ENCODE peak calls at places on chromosomes 3 and 15, in five cellular contexts. V is keratinocyte, Q is psoas muscle, F is spleen, D is cardiac muscle cell. G is an unnamed sample.

GRCh38 chr15:41809526-41810220 is 18.2 kb upstream of the JMJD7 start:
- DNase-seq in V (no peak), Q (no peak), F (no peak), D (no peak), G (no peak)

GRCh38 chr3:132347811-132348210 is 30.6 kb downstream of the ACP3 start:
- DNase-seq in V (no peak), Q (no peak), F (no peak), D (no peak), G (no peak)

GRCh38 chr3:159941043-159941994 is 47.3 kb upstream of the IL12A start:
- DNase-seq in V (no peak), Q (no peak), F (no peak), D (no peak), G (no peak)

GRCh38 chr3:4734454-4734853 is 241.3 kb downstream of the ITPR1 start:
- DNase-seq in V (no peak), Q (no peak), F (no peak), D (no peak), G (no peak)

GRCh38 chr3:146682176-146682575 is 77.0 kb upstream of the PLSCR5 start:
- DNase-seq in V (no peak), Q (no peak), F (no peak), D (no peak), G (no peak)

GRCh38 chr3:129942296-129942695 is 32.2 kb upstream of the TRH start:
- DNase-seq in V (no peak), Q (peak), F (peak), D (peak), G (peak)

GRCh38 chr3:114741066-114741465 is 406.0 kb downstream of the ZBTB20 start:
- DNase-seq in V (no peak), Q (no peak), F (no peak), D (no peak), G (no peak)

GRCh38 chr15:63018639-63019038 is 23.9 kb upstream of the TPM1 start:
- DNase-seq in V (no peak), Q (no peak), F (no peak), D (no peak), G (no peak)

GRCh38 chr15:86183765-86184491 is 104.3 kb downstream of the AGBL1 start:
- DNase-seq in V (no peak), Q (peak), F (no peak), D (no peak), G (no peak)

GRCh38 chr3:143002083-143002712 is 828 bp downstream of the U2SURP start:
- DNase-seq in V (no peak), Q (no peak), F (no peak), D (no peak), G (peak)

GRCh38 chr3:65181397-65181871 is 493.6 kb upstream of the ADAMTS9 start:
- DNase-seq in V (no peak), Q (peak), F (no peak), D (no peak), G (no peak)

GRCh38 chr3:113051222-113051804 is 60.5 kb downstream of the GTPBP8 start:
- DNase-seq in V (peak), Q (peak), F (peak), D (peak), G (peak)

GRCh38 chr3:12716605-12717121 is 42.4 kb downstream of the TMEM40 start:
- DNase-seq in V (no peak), Q (no peak), F (no peak), D (no peak), G (no peak)

GRCh38 chr3:65619391-65620298 is 419.1 kb downstream of the MAGI1 start:
- DNase-seq in V (no peak), Q (no peak), F (no peak), D (no peak), G (peak)

GRCh38 chr15:34754674-34755418 is at the start of gene GJD2:
- DNase-seq in V (no peak), Q (no peak), F (no peak), D (peak), G (peak)

GRCh38 chr3:150362515-150363302 is 45.4 kb upstream of the TSC22D2 start:
- DNase-seq in V (peak), Q (no peak), F (no peak), D (no peak), G (no peak)

GRCh38 chr15:89576417-89576773 is 1.1 kb downstream of the TICRR start:
- DNase-seq in V (no peak), Q (no peak), F (no peak), D (no peak), G (no peak)

GRCh38 chr15:25525741-25526140 is 86.9 kb upstream of the UBE3A start:
- DNase-seq in V (no peak), Q (no peak), F (no peak), D (no peak), G (no peak)

GRCh38 chr3:4139462-4140140 is 163.6 kb upstream of the SETMAR start:
- DNase-seq in V (no peak), Q (no peak), F (no peak), D (no peak), G (no peak)

GRCh38 chr15:88849376-88850122 is 45.8 kb downstream of the HAPLN3 start:
- DNase-seq in V (no peak), Q (no peak), F (no peak), D (peak), G (no peak)

GRCh38 chr3:177197934-177198484 is 727 bp upstream of the TBL1XR1 start:
- DNase-seq in V (no peak), Q (no peak), F (no peak), D (no peak), G (no peak)

GRCh38 chr3:8371085-8371551 is 130.5 kb upstream of the LMCD1 start:
- DNase-seq in V (no peak), Q (no peak), F (no peak), D (no peak), G (no peak)

GRCh38 chr3:114878119-114878839 is 268.8 kb downstream of the ZBTB20 start:
- DNase-seq in V (no peak), Q (no peak), F (no peak), D (no peak), G (peak)

GRCh38 chr3:40920041-40920440 is 279.3 kb upstream of the CTNNB1 start:
- DNase-seq in V (no peak), Q (no peak), F (no peak), D (no peak), G (peak)

GRCh38 chr3:30904986-30905385 is 10.5 kb upstream of the GADL1 start:
- DNase-seq in V (no peak), Q (no peak), F (no peak), D (no peak), G (no peak)

GRCh38 chr3:33645060-33645841 is 72.8 kb downstream of the CLASP2 start:
- DNase-seq in V (no peak), Q (no peak), F (no peak), D (peak), G (peak)

GRCh38 chr15:65612616-65612946 is 1.6 kb upstream of the INTS14 start:
- DNase-seq in V (no peak), Q (no peak), F (no peak), D (no peak), G (no peak)

GRCh38 chr15:69793783-69794451 is 303.8 kb downstream of the TLE3 start:
- DNase-seq in V (no peak), Q (no peak), F (peak), D (no peak), G (no peak)

GRCh38 chr15:42750306-42750705 is 13.4 kb upstream of the CDAN1 start:
- DNase-seq in V (no peak), Q (no peak), F (no peak), D (no peak), G (no peak)

GRCh38 chr3:59780209-59780608 is 730.4 kb upstream of the CFAP20DC start:
- DNase-seq in V (no peak), Q (no peak), F (no peak), D (no peak), G (no peak)

GRCh38 chr3:115100172-115100571 is 46.9 kb downstream of the ZBTB20 start:
- DNase-seq in V (no peak), Q (no peak), F (no peak), D (peak), G (peak)

GRCh38 chr3:134236505-134236904 is 14.2 kb downstream of the RYK start:
- DNase-seq in V (no peak), Q (no peak), F (no peak), D (no peak), G (no peak)
- H3K27ac ChIP-seq in V (no peak), Q (no peak), F (peak), D (no peak), G (no peak)

DNA sequence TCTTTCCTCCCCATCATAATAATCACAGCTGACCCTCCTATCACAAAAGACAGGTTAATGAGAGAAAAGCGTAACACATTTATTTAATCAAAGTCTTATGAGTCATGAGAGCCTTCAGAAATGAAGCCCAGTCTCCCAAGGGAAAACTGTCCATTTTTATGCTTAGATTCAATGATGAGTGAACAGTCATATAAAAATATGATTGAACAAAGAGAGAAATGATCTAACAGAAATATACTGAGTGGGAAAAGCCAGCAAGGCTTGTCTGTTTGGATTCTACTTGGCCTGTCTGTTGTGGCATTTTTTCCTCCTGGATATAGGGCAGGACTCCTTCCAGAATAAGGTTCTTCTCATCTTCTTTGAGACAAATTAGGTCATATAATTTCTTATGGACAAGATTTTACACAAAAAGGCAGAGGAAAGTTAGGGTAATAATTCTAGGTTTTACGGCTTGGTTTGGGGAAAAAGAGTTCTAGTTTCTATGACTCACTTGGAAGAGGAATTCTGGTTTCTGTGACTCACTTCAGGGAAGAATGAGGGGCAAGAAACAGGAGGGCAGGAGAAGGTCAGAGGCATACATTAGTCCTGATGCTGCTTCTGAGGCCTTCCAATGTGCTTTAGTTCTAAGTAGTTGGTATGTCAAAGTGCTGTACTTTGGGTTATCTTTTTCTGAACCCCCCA is 534.2 kb downstream of the ZIC1 start:
- DNase-seq in V (no peak), Q (no peak), F (no peak), D (no peak), G (no peak)
- H3K4me3 ChIP-seq in V (no peak), Q (no peak), F (no peak), D (no peak), G (no peak)

GRCh38 chr3:71725279-71725991 is at the start of gene EIF4E3:
- DNase-seq in V (no peak), Q (peak), F (peak), D (peak), G (peak)
- H3K27ac ChIP-seq in V (no peak), Q (peak), F (peak), D (peak), G (no peak)

GRCh38 chr3:140948460-140949249 is 7.0 kb downstream of the SLC25A36 start:
- DNase-seq in V (no peak), Q (no peak), F (no peak), D (no peak), G (no peak)

GRCh38 chr3:140954576-140954975 is 12.9 kb downstream of the SLC25A36 start:
- DNase-seq in V (no peak), Q (no peak), F (no peak), D (no peak), G (no peak)

GRCh38 chr3:140953028-140953960 is 11.7 kb downstream of the SLC25A36 start:
- DNase-seq in V (no peak), Q (no peak), F (no peak), D (no peak), G (no peak)

GRCh38 chr3:140955645-140956044 is 14.0 kb downstream of the SLC25A36 start:
- DNase-seq in V (no peak), Q (no peak), F (no peak), D (no peak), G (no peak)

DNA sequence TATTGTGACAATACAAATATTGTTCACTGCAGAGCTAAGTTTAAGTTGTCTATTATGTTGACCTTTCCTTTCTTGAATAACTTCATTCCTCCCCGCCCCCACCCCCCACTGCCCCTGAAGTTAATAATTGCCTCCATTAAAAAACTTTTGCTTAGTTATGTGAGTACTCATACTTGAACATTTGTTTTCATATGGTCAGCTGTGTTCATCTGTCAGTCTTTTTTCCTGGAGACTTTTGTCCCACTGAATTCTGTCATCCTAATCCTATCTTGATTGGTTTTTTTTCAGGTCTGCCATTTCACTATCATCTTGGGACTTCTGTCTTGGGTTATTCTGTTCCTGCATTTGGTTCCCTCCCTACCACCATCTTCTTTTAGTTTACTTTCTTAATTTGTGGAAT is 8.5 kb downstream of the SLC25A36 start:
- DNase-seq in V (no peak), Q (no peak), F (no peak), D (no peak), G (no peak)
- H3K4me3 ChIP-seq in V (no peak), Q (no peak), F (no peak), D (no peak), G (no peak)

GRCh38 chr3:193851941-193852674 is 259.1 kb downstream of the OPA1 start:
- DNase-seq in V (no peak), Q (no peak), F (no peak), D (no peak), G (peak)
- H3K27ac ChIP-seq in V (no peak), Q (no peak), F (peak), D (no peak), G (no peak)

DNA sequence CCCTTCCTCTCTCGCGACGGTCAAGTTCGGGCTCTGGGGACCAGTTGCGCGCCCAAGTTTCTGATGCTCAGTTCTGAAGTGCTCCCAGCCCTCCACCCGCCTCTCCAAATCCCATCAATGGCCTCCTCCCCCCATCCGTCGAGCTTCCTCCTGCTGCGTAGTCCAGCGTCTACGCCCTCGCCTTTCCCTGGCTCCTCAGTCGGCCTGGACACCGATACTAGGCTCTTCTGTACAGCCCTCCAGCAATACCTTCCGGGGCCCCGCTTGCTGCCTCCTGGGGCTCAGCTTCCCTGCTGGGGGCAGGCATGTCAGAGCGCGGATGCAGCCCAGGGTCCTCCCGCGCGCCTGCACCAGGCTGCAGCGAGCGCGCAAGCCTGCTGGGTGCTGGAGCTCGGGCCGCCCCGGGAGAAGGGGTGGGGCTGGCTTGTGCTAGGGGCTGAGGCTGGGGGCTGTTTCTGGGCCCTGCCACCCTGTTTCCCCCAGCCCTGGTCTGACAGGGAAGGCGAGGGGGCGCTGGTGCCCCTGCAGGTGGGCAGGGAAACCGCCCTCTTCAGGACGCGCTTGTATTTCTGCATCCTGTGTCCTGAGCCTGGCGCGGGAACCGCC is 353.3 kb upstream of the SUCLG2 start:
- DNase-seq in V (no peak), Q (peak), F (no peak), D (peak), G (peak)
- H3K4me3 ChIP-seq in V (no peak), Q (peak), F (peak), D (peak), G (peak)

GRCh38 chr3:72155391-72156064 is 370.6 kb upstream of the PROK2 start:
- DNase-seq in V (no peak), Q (peak), F (no peak), D (no peak), G (no peak)

GRCh38 chr3:72153477-72154314 is 368.7 kb upstream of the PROK2 start:
- DNase-seq in V (no peak), Q (no peak), F (no peak), D (no peak), G (no peak)

GRCh38 chr3:72152551-72153476 is 367.9 kb upstream of the PROK2 start:
- DNase-seq in V (no peak), Q (peak), F (no peak), D (no peak), G (no peak)

GRCh38 chr3:72151465-72152238 is 366.7 kb upstream of the PROK2 start:
- DNase-seq in V (no peak), Q (no peak), F (no peak), D (no peak), G (no peak)

DNA sequence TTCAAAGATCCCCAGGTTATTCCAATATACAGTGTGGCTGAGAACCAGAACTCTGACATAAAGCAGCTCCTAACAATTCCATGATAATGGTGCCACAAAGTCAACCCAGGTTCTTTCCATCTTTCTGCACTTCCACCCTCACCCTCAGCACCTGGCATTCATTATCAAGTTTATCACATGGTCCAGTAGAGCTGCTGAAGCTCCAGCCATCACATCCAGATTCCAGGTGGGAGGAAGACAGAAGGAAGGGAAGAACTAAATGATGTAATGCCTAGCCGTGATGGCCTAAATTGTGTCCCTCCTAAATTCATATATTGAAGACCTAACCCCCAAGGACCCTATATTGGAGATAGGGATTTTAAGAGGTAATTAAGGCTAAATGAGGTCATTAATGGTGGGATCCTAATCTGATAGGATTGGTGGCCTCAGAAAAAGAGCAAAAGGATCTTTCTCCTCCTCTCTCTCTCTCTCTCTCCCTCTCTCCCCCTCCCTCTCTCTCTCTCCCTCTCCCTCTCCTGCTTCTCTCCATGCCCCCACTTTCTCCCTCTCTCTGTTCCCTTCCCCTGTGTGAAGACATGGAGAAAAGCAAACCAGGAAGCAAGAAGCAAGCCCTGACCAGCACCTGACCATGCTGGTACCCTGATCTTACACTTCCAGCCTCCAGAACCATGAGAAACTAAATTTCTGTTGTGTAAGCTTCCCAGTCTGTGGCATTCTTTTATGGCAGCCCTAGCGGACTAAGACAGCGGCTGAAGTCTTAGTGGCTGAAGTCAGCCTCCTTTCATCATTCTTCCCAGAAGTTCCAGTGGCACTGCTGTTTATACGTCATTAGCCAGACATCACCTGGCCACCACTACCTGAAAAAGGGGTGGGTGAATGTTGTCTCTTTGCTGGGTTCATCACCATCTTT is 369.7 kb upstream of the PROK2 start:
- DNase-seq in V (no peak), Q (no peak), F (no peak), D (no peak), G (no peak)
- H3K27ac ChIP-seq in V (no peak), Q (no peak), F (peak), D (no peak), G (no peak)

GRCh38 chr3:48475188-48475587 is 28.7 kb downstream of the ATRIP start:
- DNase-seq in V (no peak), Q (no peak), F (peak), D (no peak), G (peak)

GRCh38 chr3:48476426-48477053 is 27.4 kb downstream of the SHISA5 start:
- DNase-seq in V (no peak), Q (no peak), F (peak), D (no peak), G (no peak)

GRCh38 chr3:48474619-48475018 is 28.1 kb downstream of the ATRIP start:
- DNase-seq in V (no peak), Q (no peak), F (peak), D (no peak), G (peak)

GRCh38 chr3:48477959-48478480 is 26.0 kb downstream of the SHISA5 start:
- DNase-seq in V (no peak), Q (no peak), F (no peak), D (no peak), G (no peak)

GRCh38 chr3:48478631-48479555 is 25.1 kb downstream of the SHISA5 start:
- DNase-seq in V (no peak), Q (no peak), F (peak), D (no peak), G (no peak)
- H3K4me3 ChIP-seq in V (no peak), Q (no peak), F (peak), D (no peak), G (no peak)

GRCh38 chr15:44726136-44726535 is 10.2 kb upstream of the TRIM69 start:
- DNase-seq in V (no peak), Q (no peak), F (no peak), D (no peak), G (no peak)
- H3K27ac ChIP-seq in V (peak), Q (peak), F (peak), D (no peak), G (peak)